ENCODE peak calls at places on chromosomes 3 and 15, in seven cellular contexts. Q, Z, B, F, D, K and M are unnamed samples.

GRCh38 chr3:167694121-167694520 is 40.4 kb upstream of the WDR49 start:
- DNase-seq in Q (no peak), Z (no peak), B (no peak), F (no peak), D (no peak), K (no peak), M (no peak)

GRCh38 chr15:88334436-88334835 is 77.9 kb upstream of the NTRK3 start:
- DNase-seq in Q (no peak), Z (peak), B (no peak), F (no peak), D (no peak), K (no peak), M (no peak)

GRCh38 chr3:50428007-50428633 is 68.8 kb upstream of the TMEM115 start:
- DNase-seq in Q (no peak), Z (peak), B (peak), F (no peak), D (no peak), K (no peak), M (no peak)

GRCh38 chr3:9786825-9787654 is 5.2 kb downstream of the TADA3 start:
- DNase-seq in Q (peak), Z (no peak), B (no peak), F (no peak), D (no peak), K (no peak), M (no peak)

GRCh38 chr3:79881431-79881830 is 113.6 kb upstream of the ROBO1 start:
- DNase-seq in Q (no peak), Z (no peak), B (no peak), F (no peak), D (no peak), K (no peak), M (no peak)

GRCh38 chr15:26889298-26889898 is 22.5 kb downstream of the GABRA5 start:
- DNase-seq in Q (peak), Z (peak), B (peak), F (no peak), D (peak), K (no peak), M (peak)

GRCh38 chr3:195450731-195451229 is 8.0 kb upstream of the ACAP2 start:
- DNase-seq in Q (peak), Z (peak), B (no peak), F (no peak), D (no peak), K (no peak), M (no peak)

GRCh38 chr15:40149339-40149738 is 11.5 kb upstream of the BUB1B start:
- DNase-seq in Q (no peak), Z (no peak), B (no peak), F (no peak), D (no peak), K (no peak), M (no peak)

GRCh38 chr3:33439421-33440327 is 531 bp downstream of the UBP1 start:
- DNase-seq in Q (peak), Z (peak), B (peak), F (peak), D (peak), K (peak), M (no peak)

GRCh38 chr3:184540777-184541681 is 20.6 kb upstream of the EPHB3 start:
- DNase-seq in Q (peak), Z (peak), B (peak), F (peak), D (peak), K (peak), M (peak)

GRCh38 chr3:66490214-66490613 is 10.6 kb downstream of the LRIG1 start:
- DNase-seq in Q (peak), Z (peak), B (no peak), F (no peak), D (no peak), K (no peak), M (no peak)

GRCh38 chr3:187949093-187949820 is 204.0 kb upstream of the BCL6 start:
- DNase-seq in Q (no peak), Z (no peak), B (no peak), F (no peak), D (no peak), K (no peak), M (no peak)

GRCh38 chr3:122099255-122099654 is 44.1 kb downstream of the CD86 start:
- DNase-seq in Q (no peak), Z (no peak), B (peak), F (no peak), D (no peak), K (no peak), M (no peak)

GRCh38 chr15:65303687-65304392 is 637 bp upstream of the RNU5B-1 start:
- DNase-seq in Q (peak), Z (peak), B (peak), F (peak), D (peak), K (peak), M (peak)

GRCh38 chr3:156728267-156728985 is 54.0 kb downstream of the TIPARP start:
- DNase-seq in Q (no peak), Z (no peak), B (peak), F (no peak), D (no peak), K (no peak), M (no peak)

GRCh38 chr3:4303187-4304123 is at the start of gene SETMAR:
- DNase-seq in Q (peak), Z (peak), B (peak), F (peak), D (peak), K (peak), M (peak)

GRCh38 chr15:93870583-93870982 is 360.8 kb upstream of the MCTP2 start:
- DNase-seq in Q (no peak), Z (no peak), B (no peak), F (no peak), D (no peak), K (no peak), M (no peak)

GRCh38 chr15:27564656-27565055 is 534.5 kb downstream of the OCA2 start:
- DNase-seq in Q (no peak), Z (no peak), B (no peak), F (no peak), D (no peak), K (no peak), M (no peak)

GRCh38 chr3:94069242-94069813 is 6.5 kb downstream of the NSUN3 start:
- DNase-seq in Q (peak), Z (peak), B (peak), F (no peak), D (no peak), K (no peak), M (no peak)

GRCh38 chr3:125440559-125440955 is 65.4 kb upstream of the ZNF148 start:
- DNase-seq in Q (no peak), Z (no peak), B (no peak), F (no peak), D (no peak), K (no peak), M (no peak)

GRCh38 chr3:12049675-12050074 is 45.5 kb downstream of the SYN2 start:
- DNase-seq in Q (peak), Z (peak), B (no peak), F (no peak), D (no peak), K (no peak), M (no peak)

GRCh38 chr15:82972990-82973389 is 13.0 kb upstream of the RAMAC start:
- DNase-seq in Q (no peak), Z (no peak), B (no peak), F (no peak), D (no peak), K (no peak), M (no peak)

GRCh38 chr15:31326729-31327673 is at the start of gene KLF13:
- DNase-seq in Q (no peak), Z (peak), B (peak), F (no peak), D (peak), K (peak), M (no peak)

GRCh38 chr15:39579487-39580116 is 1.3 kb upstream of the THBS1 start:
- DNase-seq in Q (no peak), Z (peak), B (peak), F (peak), D (no peak), K (no peak), M (peak)

GRCh38 chr15:45921376-45921775 is 286.5 kb downstream of the SQOR start:
- DNase-seq in Q (no peak), Z (peak), B (no peak), F (no peak), D (no peak), K (no peak), M (no peak)